ENCODE peak calls at places on chromosome 11, in eight cellular contexts. S is OCI-LY7, E is fibroblast of mammary gland, U is AG10803, Z is prostate gland, T is pancreas, O is ovary, L is heart right ventricle. C is an unnamed sample.

GRCh38 chr11:10524471-10524870 is 16.5 kb downstream of the RNF141 start:
- DNase-seq in S (no peak), E (no peak), U (no peak), Z (no peak), T (no peak), O (no peak), L (no peak), C (no peak)

GRCh38 chr11:65537620-65538231 is 12.8 kb downstream of the SCYL1 start:
- DNase-seq in S (no peak), E (no peak), U (no peak), Z (no peak), T (peak), O (no peak), L (no peak), C (no peak)

GRCh38 chr11:14202263-14203173 is 156.5 kb downstream of the RRAS2 start:
- DNase-seq in S (peak), E (no peak), U (no peak), Z (no peak), T (no peak), O (no peak), L (no peak), C (peak)

GRCh38 chr11:65870307-65870658 is 2.3 kb downstream of the EFEMP2 start:
- DNase-seq in S (no peak), E (no peak), U (no peak), Z (no peak), T (no peak), O (no peak), L (no peak), C (no peak)

GRCh38 chr11:125429807-125430678 is 66.0 kb downstream of the FEZ1 start:
- DNase-seq in S (no peak), E (no peak), U (no peak), Z (no peak), T (no peak), O (no peak), L (no peak), C (no peak)

GRCh38 chr11:70712471-70712870 is 314.1 kb downstream of the CTTN start:
- DNase-seq in S (no peak), E (peak), U (no peak), Z (no peak), T (no peak), O (no peak), L (no peak), C (no peak)

GRCh38 chr11:1049431-1049891 is 12.9 kb upstream of the MUC6 start:
- DNase-seq in S (no peak), E (no peak), U (no peak), Z (peak), T (peak), O (peak), L (peak), C (no peak)

GRCh38 chr11:12761029-12761428 is 86.8 kb downstream of the TEAD1 start:
- DNase-seq in S (no peak), E (peak), U (no peak), Z (no peak), T (no peak), O (no peak), L (no peak), C (no peak)

GRCh38 chr11:130719516-130719915 is 196.8 kb downstream of the SNX19 start:
- DNase-seq in S (no peak), E (peak), U (peak), Z (no peak), T (no peak), O (no peak), L (no peak), C (no peak)

GRCh38 chr11:9639099-9639498 is 24.8 kb upstream of the SWAP70 start:
- DNase-seq in S (peak), E (no peak), U (no peak), Z (no peak), T (no peak), O (no peak), L (peak), C (no peak)

GRCh38 chr11:57460017-57460755 is at the start of gene RTN4RL2:
- DNase-seq in S (peak), E (peak), U (peak), Z (no peak), T (peak), O (no peak), L (peak), C (peak)

DNA sequence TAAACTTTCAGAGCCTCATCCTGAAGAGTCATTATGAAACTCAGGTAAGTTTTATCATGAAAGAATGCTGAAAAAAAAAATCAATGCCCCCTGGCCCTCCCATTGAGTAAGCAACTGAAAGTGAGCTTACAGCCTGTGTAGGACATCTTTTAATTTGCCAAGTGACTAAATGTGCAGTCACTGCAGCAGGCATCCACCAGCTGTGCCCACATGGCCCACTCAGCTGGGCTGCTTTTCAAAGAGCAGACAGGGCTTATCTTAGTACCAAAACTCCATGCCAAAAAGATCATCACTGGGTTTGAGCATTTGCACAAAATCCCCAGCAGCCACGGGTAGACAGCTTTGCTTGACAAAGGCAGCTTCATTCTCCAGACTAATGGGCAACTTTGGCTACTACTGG is 709.7 kb downstream of the NTM start:
- DNase-seq in S (no peak), E (no peak), U (no peak), Z (no peak), T (no peak), O (no peak), L (no peak), C (no peak)
- TF ChIP-seq CTCF in S (no peak), E (no peak), U (no peak), Z (no peak), T (no peak), O (no peak), L (no peak), C (no peak)

GRCh38 chr11:112308651-112309050 is 48.0 kb upstream of the PLET1 start:
- DNase-seq in S (no peak), E (no peak), U (no peak), Z (no peak), T (no peak), O (no peak), L (no peak), C (no peak)

GRCh38 chr11:112315057-112315720 is 54.5 kb upstream of the PLET1 start:
- DNase-seq in S (no peak), E (no peak), U (no peak), Z (no peak), T (no peak), O (no peak), L (no peak), C (no peak)

GRCh38 chr11:112307617-112308016 is 47.0 kb upstream of the PLET1 start:
- DNase-seq in S (no peak), E (no peak), U (no peak), Z (no peak), T (no peak), O (no peak), L (no peak), C (no peak)

GRCh38 chr11:112310414-112310813 is 49.8 kb upstream of the PLET1 start:
- DNase-seq in S (no peak), E (peak), U (peak), Z (no peak), T (no peak), O (no peak), L (no peak), C (no peak)

GRCh38 chr11:112310867-112311266 is 50.2 kb upstream of the PLET1 start:
- DNase-seq in S (no peak), E (no peak), U (no peak), Z (no peak), T (no peak), O (no peak), L (no peak), C (no peak)
- TF ChIP-seq CTCF in S (no peak), E (no peak), U (no peak), Z (no peak), T (no peak), O (no peak), L (no peak), C (no peak)

DNA sequence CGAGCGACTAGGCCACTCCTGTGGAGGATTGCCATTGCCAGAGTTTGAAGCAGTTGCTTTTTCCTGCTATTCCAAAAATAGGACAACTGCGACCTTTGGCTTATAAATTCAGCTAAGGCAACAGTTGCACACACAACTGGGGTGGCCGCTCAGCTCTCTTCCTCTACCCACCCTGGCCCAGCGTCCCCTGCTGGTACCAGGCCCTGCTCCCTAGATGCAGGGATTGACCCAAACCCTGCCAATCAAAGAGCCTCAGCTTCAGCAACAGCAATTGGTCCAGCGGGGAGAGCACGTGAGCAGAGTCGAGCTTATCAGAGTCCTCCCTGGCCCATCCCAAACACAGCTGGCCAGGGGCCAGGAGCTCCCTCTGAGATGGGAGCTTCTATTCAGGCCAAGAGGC is 22.0 kb upstream of the CABP2 start:
- DNase-seq in S (no peak), E (no peak), U (no peak), Z (no peak), T (no peak), O (peak), L (peak), C (no peak)
- TF ChIP-seq CTCF in S (no peak), E (no peak), U (no peak), Z (no peak), T (no peak), O (no peak), L (peak), C (no peak)

DNA sequence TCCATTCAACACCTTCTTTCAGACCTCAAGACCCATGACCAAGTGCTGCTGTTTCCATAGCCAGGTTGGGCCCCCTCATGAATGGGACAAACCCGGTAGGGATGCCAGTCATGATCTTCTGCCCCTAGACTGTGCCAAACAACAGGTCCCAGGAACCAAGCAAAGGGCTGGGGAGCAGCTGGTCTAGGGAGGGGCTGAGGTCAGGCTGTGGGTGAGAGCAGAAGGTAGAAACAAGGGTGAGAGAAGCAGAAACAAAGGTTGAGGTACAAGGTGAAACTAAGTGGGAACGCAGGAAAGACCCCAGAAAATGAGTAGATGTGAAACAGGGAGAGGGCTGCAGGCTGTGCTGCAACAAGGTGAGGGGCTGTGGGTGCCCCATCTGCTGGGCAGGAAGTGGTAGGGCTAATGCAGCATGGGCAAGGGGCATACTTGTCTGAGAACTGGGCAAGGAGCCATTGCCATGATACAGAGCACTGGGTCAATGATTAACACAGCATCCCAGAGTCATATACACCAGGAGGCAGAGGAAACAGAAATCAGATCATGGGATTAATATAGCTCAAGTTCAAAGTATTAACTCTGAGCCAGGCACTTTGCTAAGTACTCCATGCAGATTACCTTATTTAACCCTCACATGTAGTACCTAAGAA is 45.9 kb downstream of the SLC1A2 start:
- DNase-seq in S (no peak), E (no peak), U (no peak), Z (no peak), T (peak), O (no peak), L (no peak), C (no peak)
- TF ChIP-seq CTCF in S (no peak), E (no peak), U (no peak), Z (no peak), T (no peak), O (no peak), L (no peak), C (no peak)

GRCh38 chr11:111975076-111975806 is 38.1 kb downstream of the DIXDC1 start:
- DNase-seq in S (no peak), E (no peak), U (no peak), Z (no peak), T (no peak), O (no peak), L (peak), C (no peak)
- TF ChIP-seq CTCF in S (peak), E (peak), U (peak), Z (no peak), T (no peak), O (no peak), L (peak), C (no peak)

DNA sequence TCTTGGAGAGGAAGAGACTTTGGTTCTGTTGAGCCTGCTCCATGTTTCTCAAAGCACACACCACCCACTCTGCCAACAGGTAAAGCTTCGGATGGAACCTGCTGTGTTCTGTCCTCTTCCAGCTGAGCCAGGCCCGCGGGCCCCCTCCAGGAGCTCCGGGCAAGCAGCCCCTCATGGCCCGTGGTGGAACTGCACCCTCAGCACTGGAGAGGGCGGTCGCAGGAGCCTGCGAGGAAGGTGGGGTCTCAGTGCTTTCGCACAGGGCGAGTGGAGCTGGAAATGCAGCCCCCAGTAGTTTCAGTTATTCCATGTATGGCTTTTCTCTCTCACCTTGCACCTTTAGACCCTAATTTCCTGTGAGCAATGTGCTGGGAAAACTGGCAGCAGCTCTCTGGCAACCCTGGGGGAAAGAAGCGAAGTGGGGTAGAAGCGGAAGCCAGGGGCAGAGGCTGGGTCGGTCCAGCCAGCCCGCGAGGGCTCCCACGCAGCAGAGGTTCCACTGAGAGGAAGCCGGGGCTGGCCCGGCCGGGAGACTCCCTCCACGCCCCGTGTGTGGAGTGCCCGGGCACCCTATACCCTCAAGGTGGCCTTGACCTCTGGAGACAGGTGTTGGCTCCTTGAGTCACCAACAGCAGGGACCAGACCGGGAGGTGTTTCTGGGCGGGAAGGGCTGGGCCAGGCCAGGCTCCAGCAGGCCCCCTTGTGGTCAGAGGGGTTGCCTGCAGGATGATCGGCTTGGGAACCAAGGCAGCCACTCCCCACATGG is 119.9 kb upstream of the TMEM45B start:
- DNase-seq in S (peak), E (peak), U (peak), Z (peak), T (peak), O (peak), L (peak), C (peak)
- TF ChIP-seq CTCF in S (peak), E (peak), U (peak), Z (peak), T (peak), O (no peak), L (peak), C (peak)

DNA sequence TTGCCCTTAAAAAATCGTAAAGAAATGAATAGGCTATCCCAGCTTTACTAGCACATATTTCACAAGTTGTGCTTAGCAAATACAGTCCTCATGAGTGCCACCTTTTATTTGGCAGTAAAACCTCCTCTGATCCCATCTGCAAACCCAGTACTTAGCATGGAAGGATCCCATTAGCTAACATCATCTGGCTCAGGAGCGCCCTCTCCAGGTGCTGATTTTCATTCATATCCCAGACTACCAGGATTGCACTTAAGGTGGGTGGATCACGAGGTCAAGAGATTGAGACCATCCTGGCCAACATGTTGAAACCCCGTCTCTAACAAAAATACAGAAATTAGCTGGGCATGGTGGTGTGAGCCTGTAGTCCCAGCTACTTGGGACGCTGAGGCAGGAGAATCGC is 76.1 kb upstream of the PAX6 start:
- DNase-seq in S (no peak), E (peak), U (no peak), Z (no peak), T (no peak), O (no peak), L (no peak), C (no peak)
- TF ChIP-seq CTCF in S (peak), E (peak), U (no peak), Z (no peak), T (no peak), O (no peak), L (no peak), C (no peak)

GRCh38 chr11:62706841-62707240 is 383 bp downstream of the BSCL2 start:
- DNase-seq in S (no peak), E (no peak), U (no peak), Z (no peak), T (peak), O (peak), L (no peak), C (no peak)

GRCh38 chr11:62707277-62707771 is at the start of the genes BSCL2 and GNG3:
- DNase-seq in S (no peak), E (no peak), U (no peak), Z (no peak), T (peak), O (peak), L (no peak), C (no peak)

GRCh38 chr11:62710001-62710345 is 2.5 kb downstream of the GNG3 start:
- DNase-seq in S (no peak), E (peak), U (peak), Z (no peak), T (no peak), O (no peak), L (no peak), C (no peak)

GRCh38 chr11:62708423-62709261 is 1.2 kb downstream of the GNG3 start:
- DNase-seq in S (no peak), E (no peak), U (no peak), Z (peak), T (peak), O (peak), L (no peak), C (no peak)

GRCh38 chr11:62709262-62710000 is 2.0 kb downstream of the GNG3 start:
- DNase-seq in S (peak), E (peak), U (peak), Z (peak), T (peak), O (peak), L (peak), C (peak)
- TF ChIP-seq CTCF in S (no peak), E (no peak), U (no peak), Z (peak), T (no peak), O (no peak), L (peak), C (no peak)

DNA sequence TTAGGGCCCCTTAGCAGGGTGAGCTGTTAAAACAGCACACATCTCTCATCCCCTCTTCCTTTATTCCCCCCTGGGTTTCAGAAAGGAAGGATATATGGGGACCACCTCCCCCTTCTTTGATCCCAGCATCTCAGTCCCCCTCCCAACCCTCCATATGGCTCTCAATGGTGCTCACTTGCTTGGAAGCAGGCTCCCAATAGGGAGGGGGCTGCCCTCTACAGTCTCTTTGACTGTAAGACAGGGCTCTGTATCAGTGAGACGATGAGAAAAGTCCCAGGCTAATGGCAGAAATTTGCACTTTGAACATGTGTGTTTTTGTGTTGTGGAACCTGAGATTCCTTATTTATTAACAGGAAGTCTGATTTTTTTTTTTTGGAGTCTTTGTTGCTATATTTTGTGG is 4.2 kb upstream of the CNTF start:
- DNase-seq in S (peak), E (no peak), U (no peak), Z (no peak), T (no peak), O (no peak), L (no peak), C (no peak)
- TF ChIP-seq CTCF in S (peak), E (peak), U (no peak), Z (no peak), T (no peak), O (no peak), L (peak), C (peak)